ENCODE peak calls at places on chromosome 16, in six cellular contexts. K is esophagus squamous epithelium, W is Caco-2, H is astrocyte of the spinal cord, S is prostate gland, F is colonic mucosa. L is an unnamed sample.

GRCh38 chr16:66522816-66523590 is 26.9 kb downstream of the TK2 start:
- DNase-seq in K (no peak), W (no peak), H (no peak), S (no peak), F (no peak), L (no peak)

GRCh38 chr16:27843800-27844199 is 219.7 kb downstream of the GSG1L start:
- DNase-seq in K (no peak), W (no peak), H (no peak), S (no peak), F (no peak), L (no peak)

GRCh38 chr16:84117482-84117843 is 721 bp upstream of the MBTPS1 start:
- DNase-seq in K (no peak), W (no peak), H (peak), S (no peak), F (no peak), L (no peak)

GRCh38 chr16:57061084-57061905 is 31.1 kb upstream of the CPNE2 start:
- DNase-seq in K (no peak), W (no peak), H (no peak), S (peak), F (no peak), L (no peak)

GRCh38 chr16:3584412-3584811 is 7.2 kb upstream of the NLRC3 start:
- DNase-seq in K (no peak), W (no peak), H (no peak), S (no peak), F (no peak), L (no peak)

GRCh38 chr16:50933257-50933656 is 191.4 kb downstream of the CYLD start:
- DNase-seq in K (no peak), W (no peak), H (no peak), S (no peak), F (no peak), L (peak)

GRCh38 chr16:81779540-81780320 is 639 bp downstream of the PLCG2 start:
- DNase-seq in K (no peak), W (peak), H (no peak), S (no peak), F (no peak), L (no peak)

GRCh38 chr16:474420-475122 is 49.1 kb downstream of the RAB11FIP3 start:
- DNase-seq in K (no peak), W (no peak), H (no peak), S (no peak), F (peak), L (no peak)

GRCh38 chr16:55480228-55480655 is 1.2 kb downstream of the MMP2 start:
- DNase-seq in K (no peak), W (no peak), H (peak), S (peak), F (peak), L (no peak)

GRCh38 chr16:58614212-58614611 is 15.4 kb downstream of the CNOT1 start:
- DNase-seq in K (no peak), W (no peak), H (peak), S (no peak), F (no peak), L (no peak)

GRCh38 chr16:77468831-77469230 is 34.0 kb upstream of the ADAMTS18 start:
- DNase-seq in K (no peak), W (no peak), H (no peak), S (no peak), F (no peak), L (no peak)

GRCh38 chr16:50996166-50996565 is 154.9 kb downstream of the SALL1 start:
- DNase-seq in K (no peak), W (no peak), H (no peak), S (no peak), F (no peak), L (no peak)

GRCh38 chr16:79390481-79391051 is 210.0 kb downstream of the MAF start:
- DNase-seq in K (no peak), W (no peak), H (no peak), S (no peak), F (no peak), L (no peak)

DNA sequence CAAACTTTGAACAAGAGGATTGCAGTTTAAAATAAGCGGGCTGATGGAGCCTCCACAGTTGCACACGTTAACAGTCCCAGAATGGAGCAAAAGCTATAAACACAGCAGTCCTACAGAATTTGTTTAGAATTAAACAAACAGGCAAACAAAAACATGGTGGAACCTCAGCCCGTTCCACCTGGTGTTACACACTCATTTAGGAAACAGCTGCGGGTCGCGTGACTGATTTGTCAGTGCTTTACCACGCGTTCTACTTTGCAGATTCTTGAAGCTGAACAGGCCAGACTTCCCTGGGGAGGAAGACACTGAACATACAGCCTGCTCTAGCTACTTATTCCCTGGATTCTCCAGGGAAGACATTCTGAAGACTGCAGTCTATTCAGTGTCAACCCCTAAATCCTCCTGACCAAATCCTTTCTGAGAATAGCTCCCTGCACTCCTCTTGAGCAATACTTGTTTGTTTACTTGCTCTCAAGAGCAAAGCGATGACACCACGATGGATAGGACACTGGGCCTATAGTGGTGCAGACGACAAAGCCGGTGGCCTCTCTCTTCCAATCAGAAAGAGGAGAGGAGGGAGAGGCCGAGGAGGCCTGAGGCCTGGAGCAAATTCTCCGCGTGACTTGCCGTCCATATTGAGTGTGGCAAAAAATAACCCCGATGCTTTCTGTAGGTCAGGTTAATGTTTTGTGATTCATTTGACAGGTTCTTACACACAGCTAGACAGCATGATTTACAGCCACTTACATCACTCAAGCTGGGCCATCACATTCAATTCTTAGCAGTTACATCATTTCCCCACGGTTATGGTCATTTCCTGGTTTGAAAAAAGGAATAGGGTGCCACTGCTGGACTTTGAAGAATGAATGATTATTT is 4.0 kb upstream of the MAP1LC3B start:
- DNase-seq in K (peak), W (peak), H (peak), S (peak), F (peak), L (peak)
- H3K4me3 ChIP-seq in K (peak), W (peak), H (no peak), S (peak), F (no peak), L (peak)

GRCh38 chr16:71440669-71441347 is 1.0 kb downstream of the TLE7 start:
- DNase-seq in K (no peak), W (peak), H (no peak), S (no peak), F (no peak), L (no peak)
- H3K4me3 ChIP-seq in K (no peak), W (no peak), H (no peak), S (no peak), F (no peak), L (no peak)

DNA sequence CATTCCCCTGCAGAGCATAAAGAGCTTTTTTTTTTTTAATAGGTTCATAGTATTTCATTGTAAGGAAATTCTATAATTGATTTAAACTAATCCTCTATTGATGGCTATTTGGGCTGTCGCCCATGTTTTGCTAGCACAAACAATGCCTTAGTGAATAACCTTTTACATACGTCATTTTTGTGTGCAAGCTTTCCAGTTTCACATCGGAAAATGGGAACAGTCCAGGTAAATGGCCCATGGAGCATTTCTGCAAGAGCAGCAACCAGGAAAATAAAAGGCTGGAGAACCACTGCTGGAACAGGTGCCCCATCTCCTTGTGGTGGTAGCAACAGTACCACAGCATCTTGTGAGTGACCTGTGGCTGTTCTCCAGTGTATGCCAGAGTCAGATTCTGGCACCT is 48.6 kb downstream of the CDH1 start:
- DNase-seq in K (no peak), W (no peak), H (no peak), S (no peak), F (no peak), L (no peak)
- H3K4me3 ChIP-seq in K (no peak), W (no peak), H (no peak), S (no peak), F (no peak), L (no peak)

GRCh38 chr16:31200821-31201510 is 1.6 kb downstream of the PYCARD start:
- DNase-seq in K (no peak), W (peak), H (no peak), S (no peak), F (peak), L (no peak)

GRCh38 chr16:31202402-31203385 is at the start of gene PYCARD:
- DNase-seq in K (no peak), W (no peak), H (peak), S (peak), F (peak), L (no peak)

GRCh38 chr16:31204871-31205666 is 2.5 kb upstream of the PYCARD start:
- DNase-seq in K (no peak), W (no peak), H (no peak), S (no peak), F (no peak), L (no peak)

GRCh38 chr16:31199430-31200041 is 3.0 kb downstream of the PYCARD start:
- DNase-seq in K (no peak), W (no peak), H (no peak), S (no peak), F (no peak), L (no peak)

DNA sequence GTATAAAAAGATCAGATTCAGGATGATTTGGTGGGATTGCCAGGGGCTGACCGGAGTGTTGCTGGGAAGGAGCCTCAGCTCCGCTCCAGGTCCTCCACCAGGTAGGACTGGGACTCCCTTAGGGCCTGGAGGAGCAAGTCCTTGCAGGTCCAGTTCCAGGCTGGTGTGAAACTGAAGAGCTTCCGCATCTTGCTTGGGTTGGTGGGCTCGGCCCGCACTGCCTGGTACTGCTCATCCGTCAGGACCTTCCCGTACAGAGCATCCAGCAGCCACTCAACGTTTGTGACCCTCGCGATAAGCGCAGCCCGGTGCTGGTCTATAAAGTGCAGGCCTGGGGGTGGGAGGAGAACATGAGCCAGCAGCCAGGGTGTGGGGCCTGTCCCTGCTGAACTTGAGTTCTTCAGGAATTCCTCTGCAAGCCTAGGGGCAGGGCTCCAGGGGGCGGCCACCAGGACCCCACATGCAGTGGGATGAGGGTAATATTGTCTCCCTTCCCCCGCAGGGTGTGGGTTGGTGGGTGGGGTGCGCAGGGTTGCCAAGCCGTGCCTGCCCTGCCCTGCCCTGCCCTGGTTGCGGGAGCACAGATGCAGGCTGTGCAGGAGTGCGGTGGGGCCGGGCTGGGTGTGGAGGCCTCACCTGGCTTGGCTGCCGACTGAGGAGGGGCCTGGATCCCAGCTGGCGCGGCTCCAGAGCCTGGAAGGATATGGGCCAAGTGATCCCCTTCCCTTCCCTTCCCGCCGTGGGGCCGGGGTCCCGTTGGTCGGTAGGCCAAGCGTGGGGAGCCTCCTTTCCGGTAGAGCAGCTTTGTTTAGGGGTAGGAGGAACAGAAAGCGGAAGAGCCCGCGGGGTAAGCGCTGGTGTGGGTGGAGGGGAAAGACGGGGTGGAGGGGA is 804 bp downstream of the PYCARD start:
- DNase-seq in K (no peak), W (no peak), H (no peak), S (no peak), F (peak), L (no peak)
- H3K4me3 ChIP-seq in K (peak), W (peak), H (peak), S (peak), F (peak), L (peak)

GRCh38 chr16:19810817-19811731 is 73.6 kb downstream of the GPRC5B start:
- DNase-seq in K (no peak), W (no peak), H (peak), S (no peak), F (no peak), L (peak)
- H3K4me3 ChIP-seq in K (no peak), W (no peak), H (no peak), S (no peak), F (no peak), L (no peak)

GRCh38 chr16:24535827-24536226 is 3.5 kb upstream of the RBBP6 start:
- DNase-seq in K (no peak), W (no peak), H (no peak), S (no peak), F (no peak), L (no peak)

GRCh38 chr16:24539295-24539849 is at the start of gene RBBP6:
- DNase-seq in K (peak), W (peak), H (peak), S (peak), F (peak), L (peak)

GRCh38 chr16:24538756-24539294 is 541 bp upstream of the RBBP6 start:
- DNase-seq in K (no peak), W (no peak), H (no peak), S (no peak), F (no peak), L (peak)

GRCh38 chr16:24536671-24537070 is 2.7 kb upstream of the RBBP6 start:
- DNase-seq in K (no peak), W (no peak), H (no peak), S (no peak), F (no peak), L (no peak)

GRCh38 chr16:24537474-24538337 is 1.7 kb upstream of the RBBP6 start:
- DNase-seq in K (no peak), W (no peak), H (no peak), S (no peak), F (no peak), L (no peak)
- H3K4me3 ChIP-seq in K (no peak), W (no peak), H (no peak), S (no peak), F (no peak), L (no peak)

L was measured in epithelial cell of proximal tubule.